ENCODE peak calls at places on chromosomes 5 and 9, in four cellular contexts. B is posterior vena cava, Y is suprapubic skin, X is PC-9. D is an unnamed sample.

GRCh38 chr5:24712947-24713346 is 68.2 kb upstream of the CDH10 start:
- DNase-seq in B (no peak), Y (no peak), X (no peak), D (no peak)

GRCh38 chr5:17763301-17763700 is 129.0 kb downstream of the TAF11L14 start:
- DNase-seq in B (no peak), Y (no peak), X (no peak), D (no peak)

GRCh38 chr9:17824191-17824926 is 245.5 kb downstream of the SH3GL2 start:
- DNase-seq in B (no peak), Y (no peak), X (no peak), D (no peak)

GRCh38 chr5:11851965-11852745 is 52.1 kb downstream of the CTNND2 start:
- DNase-seq in B (no peak), Y (no peak), X (no peak), D (no peak)

GRCh38 chr9:101162231-101162630 is 133.7 kb downstream of the PLPPR1 start:
- DNase-seq in B (no peak), Y (no peak), X (no peak), D (no peak)

GRCh38 chr9:113621309-113621791 is 157.8 kb downstream of the RGS3 start:
- DNase-seq in B (peak; percentile 97), Y (peak; percentile 88), X (no peak), D (peak; percentile 69)

GRCh38 chr5:154610321-154611154 is 132.5 kb upstream of the HAND1 start:
- DNase-seq in B (peak; percentile 88), Y (peak; percentile 77), X (peak; percentile 66), D (peak; percentile 92)

GRCh38 chr5:178322736-178323540 is 90.3 kb upstream of the PHYKPL start:
- DNase-seq in B (peak; percentile 66), Y (peak; percentile 44), X (no peak), D (no peak)